ENCODE peak calls at places on chromosomes 4 and X, in four cellular contexts. M is esophagus squamous epithelium, H is PC-9, Y is body of pancreas. O is an unnamed sample.
A peak's percentile ranks its signal among the peaks of the same experiment; 100 is the strongest.

GRCh38 chr4:88010921-88011320 is 3.5 kb downstream of the PKD2 start:
- DNase-seq in M (no peak), H (no peak), Y (no peak), O (no peak)

GRCh38 chr4:117429061-117429460 is 343.7 kb upstream of the TRAM1L1 start:
- DNase-seq in M (no peak), H (no peak), Y (no peak), O (no peak)

GRCh38 chrX:142680038-142680437 is 345.7 kb upstream of the SPANXN4 start:
- DNase-seq in M (no peak), H (no peak), Y (no peak), O (no peak)

GRCh38 chrX:28188526-28188925 is 207.3 kb upstream of the DCAF8L1 start:
- DNase-seq in M (no peak), H (no peak), Y (no peak), O (no peak)

GRCh38 chrX:154050113-154050495 is 30.4 kb upstream of the IRAK1 start:
- DNase-seq in M (no peak), H (no peak), Y (no peak), O (no peak)

GRCh38 chrX:20294284-20294683 is 27.6 kb upstream of the RPS6KA3 start:
- DNase-seq in M (no peak), H (no peak), Y (no peak), O (no peak)

GRCh38 chr4:173181769-173182374 is 13.3 kb downstream of the GALNT7 start:
- DNase-seq in M (no peak), H (peak; percentile 64), Y (no peak), O (no peak)

GRCh38 chrX:25869761-25870160 is 268.4 kb upstream of the MAGEB18 start:
- DNase-seq in M (no peak), H (no peak), Y (no peak), O (no peak)

GRCh38 chrX:153642313-153642654 is 4.7 kb upstream of the DUSP9 start:
- DNase-seq in M (no peak), H (no peak), Y (no peak), O (no peak)

GRCh38 chr4:38062894-38063168 is 102.6 kb downstream of the PTTG2 start:
- DNase-seq in M (no peak), H (no peak), Y (no peak), O (no peak)

GRCh38 chrX:42135583-42136228 is 212.4 kb upstream of the CASK start:
- DNase-seq in M (no peak), H (no peak), Y (no peak), O (no peak)

GRCh38 chr4:7110546-7110945 is 42.7 kb upstream of the GRPEL1 start:
- DNase-seq in M (no peak), H (no peak), Y (no peak), O (no peak)

GRCh38 chrX:41984628-41985027 is 61.3 kb upstream of the CASK start:
- DNase-seq in M (no peak), H (peak; percentile 46), Y (no peak), O (no peak)

GRCh38 chrX:142043196-142043595 is 139.5 kb downstream of the MAGEC1 start:
- DNase-seq in M (no peak), H (no peak), Y (no peak), O (no peak)

GRCh38 chr4:95505149-95505548 is 43.6 kb downstream of the UNC5C start:
- DNase-seq in M (no peak), H (no peak), Y (no peak), O (no peak)

GRCh38 chrX:42485621-42486020 is 292.3 kb downstream of the PPP1R2C start:
- DNase-seq in M (no peak), H (no peak), Y (no peak), O (no peak)

GRCh38 chr4:67500373-67500772 is 44.9 kb downstream of the CENPC start:
- DNase-seq in M (no peak), H (no peak), Y (no peak), O (no peak)

GRCh38 chrX:3815896-3816664 is 102.6 kb upstream of the PRKX start:
- DNase-seq in M (peak; percentile 2), H (peak; percentile 75), Y (peak; percentile 57), O (peak; percentile 20)

GRCh38 chr4:10977534-10977933 is 293.0 kb upstream of the CLNK start:
- DNase-seq in M (no peak), H (no peak), Y (no peak), O (no peak)

GRCh38 chrX:41518127-41518840 is 71.1 kb downstream of the NYX start:
- DNase-seq in M (no peak), H (no peak), Y (no peak), O (no peak)

GRCh38 chr4:2258091-2259035 is 3.5 kb downstream of the MXD4 start:
- DNase-seq in M (no peak), H (no peak), Y (no peak), O (peak; percentile 9)

GRCh38 chrX:24561121-24561520 is 86.0 kb downstream of the PCYT1B start:
- DNase-seq in M (no peak), H (no peak), Y (no peak), O (no peak)

GRCh38 chrX:74536142-74537010 is 78.0 kb downstream of the RLIM start:
- DNase-seq in M (peak; percentile 18), H (no peak), Y (peak; percentile 60), O (no peak)

GRCh38 chr4:118816538-118817177 is 19.3 kb downstream of the SEC24D start:
- DNase-seq in M (no peak), H (no peak), Y (no peak), O (no peak)

GRCh38 chrX:102832661-102833060 is 104.4 kb upstream of the RAB40AL start:
- DNase-seq in M (no peak), H (peak; percentile 36), Y (no peak), O (no peak)

GRCh38 chrX:1535241-1536041 is 1.5 kb downstream of the P2RY8 start:
- DNase-seq in M (peak; percentile 1), H (no peak), Y (no peak), O (peak; percentile 46)

GRCh38 chr4:168528131-168528949 is 31.5 kb downstream of the PALLD start:
- DNase-seq in M (no peak), H (no peak), Y (no peak), O (no peak)

DNA sequence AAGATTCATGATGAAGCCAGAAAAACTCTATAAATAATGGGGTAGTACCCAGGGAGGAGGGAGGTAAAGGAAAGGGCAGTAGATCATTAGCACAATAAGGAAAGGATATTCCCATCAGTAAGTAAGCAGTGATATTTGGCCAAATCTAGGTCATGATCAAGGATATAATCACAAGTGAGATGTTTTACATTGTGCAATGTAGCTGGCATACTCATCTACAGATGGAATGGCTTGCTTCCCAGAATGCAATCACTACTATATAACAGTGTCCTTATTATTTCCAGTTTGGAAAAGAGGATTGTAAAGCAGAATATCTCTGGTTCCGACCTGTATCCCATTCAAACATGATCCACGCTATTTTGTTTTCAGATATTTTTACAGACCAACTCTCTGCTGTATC is 483.4 kb downstream of the RPA4 start:
- DNase-seq in M (no peak), H (no peak), Y (no peak), O (no peak)
- H3K4me1 ChIP-seq in M (no peaks in the 10 kb centered on the region), H (no peaks in the 10 kb centered on the region), Y (no peaks in the 10 kb centered on the region), O (no peaks in the 10 kb centered on the region)

DNA sequence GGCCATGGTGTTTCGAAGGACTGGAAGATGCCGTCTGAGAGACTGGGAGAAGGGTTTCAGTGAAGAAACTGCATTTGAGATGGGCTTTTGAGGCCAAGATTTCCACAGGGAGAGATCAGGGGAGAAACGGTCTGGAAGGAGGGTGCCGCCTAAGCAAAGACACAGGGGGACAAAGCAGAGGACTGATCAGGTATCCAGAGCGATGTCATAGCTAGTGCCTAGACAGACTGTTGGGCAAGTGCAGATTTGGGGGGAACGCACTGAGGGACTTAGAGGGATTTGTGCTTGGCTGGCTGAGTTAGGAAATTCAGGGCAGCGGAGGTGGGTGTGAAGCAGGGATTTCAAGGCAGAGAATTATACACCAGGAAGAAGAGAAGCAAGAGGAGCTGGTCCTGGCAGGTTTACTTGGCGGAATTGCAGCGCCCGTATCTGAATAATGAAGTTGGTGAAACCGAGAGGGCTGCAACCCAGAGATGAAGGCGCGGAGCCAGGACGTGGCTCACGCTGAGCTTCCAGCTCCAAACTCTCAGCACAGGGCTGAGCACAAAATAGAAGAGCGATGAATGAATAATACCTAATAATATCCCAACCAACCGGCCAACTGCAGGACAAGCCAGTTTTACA is 106.9 kb downstream of the MAML3 start:
- DNase-seq in M (no peak), H (peak; percentile 80), Y (no peak), O (no peak)
- H3K4me1 ChIP-seq in M (peaks cover 74% of the 10 kb centered on the region), H (peaks cover 65% of the 10 kb centered on the region), Y (peaks cover 23% of the 10 kb centered on the region), O (peaks cover 26% of the 10 kb centered on the region)

DNA sequence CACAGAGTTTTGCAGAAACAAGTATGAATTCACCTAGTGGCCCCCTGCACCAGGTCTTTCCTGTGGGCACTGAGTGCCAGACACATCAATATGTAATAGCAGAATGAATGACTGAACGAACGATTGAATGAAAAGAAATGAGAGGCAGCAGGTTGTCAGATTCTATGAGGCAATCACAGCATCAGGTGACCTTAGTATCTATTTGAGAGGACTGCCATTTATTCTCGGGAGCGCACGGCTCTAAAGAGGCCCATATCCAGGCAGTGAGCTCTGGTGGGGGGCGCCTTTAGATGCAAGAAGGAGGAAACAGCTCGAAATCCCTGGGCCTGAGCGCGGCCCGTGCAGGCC is 529 bp upstream of the SLC25A4 start:
- DNase-seq in M (no peak), H (no peak), Y (no peak), O (no peak)
- H3K4me1 ChIP-seq in M (peaks cover 36% of the 10 kb centered on the region), H (peaks cover 8% of the 10 kb centered on the region), Y (peaks cover 23% of the 10 kb centered on the region), O (peaks cover 15% of the 10 kb centered on the region)

GRCh38 chr4:14115106-14115505 is 487.6 kb upstream of the BOD1L1 start:
- DNase-seq in M (no peak), H (no peak), Y (no peak), O (no peak)

GRCh38 chr4:14111730-14112171 is 484.2 kb upstream of the BOD1L1 start:
- DNase-seq in M (no peak), H (peak; percentile 51), Y (no peak), O (no peak)

DNA sequence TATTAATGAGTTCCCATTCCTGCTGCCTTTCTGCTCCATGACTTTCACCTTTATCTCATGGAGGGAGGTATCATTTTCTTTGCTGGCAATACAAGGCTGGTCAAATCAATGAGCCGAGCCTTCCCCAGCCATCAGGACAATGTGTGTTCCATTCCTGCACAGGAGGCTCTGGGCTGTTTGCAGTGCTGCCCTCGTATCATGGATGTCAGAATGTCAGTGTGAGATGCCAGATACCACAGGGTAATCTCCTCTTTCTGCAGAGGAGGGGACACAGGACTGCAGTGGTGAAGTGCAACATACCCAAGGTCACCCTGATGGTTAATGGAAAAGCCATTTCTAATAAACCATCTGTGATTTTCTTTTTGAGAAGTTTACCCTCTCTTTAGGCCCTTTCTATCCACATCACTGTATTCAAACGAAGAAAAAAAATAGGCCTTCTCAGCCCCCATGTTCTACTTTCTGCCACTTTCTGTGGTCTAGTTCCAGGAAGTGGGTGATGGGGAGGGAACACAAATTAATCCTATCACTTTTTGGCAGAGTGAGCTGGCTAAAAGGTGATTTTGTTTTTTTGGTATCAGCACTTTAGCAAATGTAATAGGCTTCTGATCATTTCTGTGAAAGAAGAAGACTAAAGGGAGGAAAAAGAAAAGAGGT is 490.2 kb upstream of the BOD1L1 start:
- DNase-seq in M (no peak), H (no peak), Y (no peak), O (no peak)
- H3K4me1 ChIP-seq in M (no peaks in the 10 kb centered on the region), H (no peaks in the 10 kb centered on the region), Y (no peaks in the 10 kb centered on the region), O (no peaks in the 10 kb centered on the region)

GRCh38 chrX:32443841-32444240 is 767.5 kb downstream of the DMD start:
- DNase-seq in M (no peak), H (no peak), Y (no peak), O (no peak)
- H3K4me1 ChIP-seq in M (no peaks in the 10 kb centered on the region), H (no peaks in the 10 kb centered on the region), Y (no peaks in the 10 kb centered on the region), O (no peaks in the 10 kb centered on the region)

GRCh38 chr4:143393195-143393594 is 56.5 kb downstream of the GAB1 start:
- DNase-seq in M (no peak), H (no peak), Y (no peak), O (no peak)
- H3K4me1 ChIP-seq in M (peaks cover 74% of the 10 kb centered on the region), H (peaks cover 17% of the 10 kb centered on the region), Y (peaks cover 26% of the 10 kb centered on the region), O (no peaks in the 10 kb centered on the region)